ENCODE peak calls at places on chromosome 21, in ten cellular contexts. G, X, U, O, S, E, M, W, P and H are unnamed samples.

GRCh38 chr21:41171210-41171609 is 3.2 kb downstream of the BACE2 start:
- DNase-seq in E (peak; percentile 83), X (no peak), P (peak; percentile 12), G (no peak), S (no peak), U (no peak), O (peak; percentile 93), M (peak; percentile 68), W (no peak), H (no peak)

GRCh38 chr21:31276663-31277062 is 67.4 kb downstream of the TIAM1 start:
- DNase-seq in O (no peak), E (no peak), G (no peak), S (no peak), W (no peak), P (no peak), U (no peak), X (no peak), M (no peak), H (no peak)

GRCh38 chr21:38806942-38807284 is 1.2 kb downstream of the ETS2 start:
- DNase-seq in W (no peak), P (no peak), E (no peak), X (no peak), M (no peak), G (no peak), S (peak; percentile 49), O (peak; percentile 50), U (no peak), H (no peak)

GRCh38 chr21:36587388-36587787 is 107.5 kb upstream of the CLDN14 start:
- DNase-seq in S (peak; percentile 4), O (peak; percentile 95), W (no peak), E (no peak), M (no peak), G (no peak), X (peak; percentile 22), U (no peak), P (no peak), H (no peak)

GRCh38 chr21:28538987-28539622 is 453.6 kb downstream of the LTN1 start:
- DNase-seq in E (no peak), W (no peak), S (peak; percentile 96), O (peak; percentile 96), U (no peak), X (no peak), M (no peak), P (peak; percentile 24), G (no peak), H (no peak)

GRCh38 chr21:27827972-27828371 is 861.1 kb upstream of the ADAMTS5 start:
- DNase-seq in O (peak; percentile 43), W (no peak), X (no peak), U (no peak), S (no peak), G (no peak), M (no peak), E (no peak), P (no peak), H (no peak)

GRCh38 chr21:42691901-42692559 is 38.6 kb downstream of the PDE9A start:
- DNase-seq in U (no peak), M (no peak), E (no peak), S (no peak), X (no peak), G (no peak), O (no peak), W (no peak), P (no peak), H (no peak)

GRCh38 chr21:36330904-36331303 is 10.9 kb downstream of the MORC3 start:
- DNase-seq in P (peak; percentile 73), W (peak; percentile 22), S (peak; percentile 60), M (peak; percentile 21), G (peak; percentile 52), O (peak; percentile 62), X (peak; percentile 53), U (peak; percentile 37), E (no peak), H (no peak)

GRCh38 chr21:41885341-41886024 is 6.3 kb upstream of the PRDM15 start:
- DNase-seq in P (no peak), U (no peak), X (no peak), W (no peak), O (no peak), S (peak; percentile 53), G (no peak), M (no peak), E (no peak), H (no peak)

GRCh38 chr21:40685121-40685630 is 161.8 kb downstream of the DSCAM start:
- DNase-seq in M (no peak), U (no peak), X (no peak), S (no peak), G (no peak), P (no peak), W (no peak), E (no peak), O (no peak), H (no peak)

GRCh38 chr21:29430581-29430980 is 131.9 kb downstream of the BACH1 start:
- DNase-seq in W (no peak), S (no peak), O (no peak), U (no peak), P (no peak), M (no peak), X (no peak), E (no peak), G (no peak), H (no peak)

GRCh38 chr21:17343055-17343454 is 169.8 kb upstream of the CXADR start:
- DNase-seq in U (no peak), M (no peak), W (no peak), O (peak; percentile 17), X (peak; percentile 14), S (peak; percentile 13), P (peak; percentile 4), G (no peak), E (no peak), H (no peak)

GRCh38 chr21:39141502-39141901 is 41.7 kb downstream of the PSMG1 start:
- DNase-seq in S (peak; percentile 73), U (no peak), X (no peak), P (peak; percentile 20), G (peak; percentile 41), W (no peak), O (no peak), M (no peak), E (no peak), H (no peak)

GRCh38 chr21:25647632-25648031 is 8.6 kb downstream of the JAM2 start:
- DNase-seq in O (no peak), M (no peak), P (no peak), W (no peak), G (no peak), U (no peak), S (no peak), X (no peak), E (no peak), H (no peak)

GRCh38 chr21:35390013-35390776 is 341.1 kb upstream of the RUNX1 start:
- DNase-seq in X (peak; percentile 22), G (no peak), U (no peak), M (peak; percentile 9), W (no peak), E (no peak), S (peak; percentile 79), O (peak; percentile 50), P (peak; percentile 44), H (no peak)

GRCh38 chr21:26091480-26092018 is 79.0 kb downstream of the APP start:
- DNase-seq in O (peak; percentile 18), W (no peak), G (no peak), X (no peak), U (no peak), P (no peak), E (no peak), S (no peak), M (no peak), H (no peak)

DNA sequence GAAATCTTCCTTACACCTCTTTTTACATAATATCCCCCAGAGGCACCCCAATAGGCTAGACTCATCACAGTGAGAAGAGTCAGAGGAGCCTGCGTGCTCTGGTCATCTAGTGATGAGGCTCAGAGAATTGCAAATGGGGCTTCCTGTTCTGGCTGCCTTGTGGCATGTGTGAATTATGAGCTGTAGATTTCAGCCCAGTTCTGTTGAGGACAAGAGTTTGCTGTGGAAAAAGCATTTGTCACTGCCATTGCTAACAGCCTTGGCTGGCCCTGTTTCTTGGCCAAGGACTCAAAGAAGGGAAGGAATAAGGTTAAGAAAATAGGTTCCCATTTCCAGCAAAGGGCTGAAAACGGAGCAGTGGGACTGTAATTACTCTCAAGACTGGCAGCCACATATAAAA is 30.7 kb downstream of the MRAP start:
- DNase-seq in O (no peak), X (no peak), P (peak; percentile 18), U (no peak), E (no peak), G (no peak), M (no peak), S (peak; percentile 53), W (no peak), H (no peak)
- H3K36me3 ChIP-seq in O (peaks cover 87% of the 10 kb centered on the region), X (no peaks in the 10 kb centered on the region), P (peaks cover 20% of the 10 kb centered on the region), U (no peaks in the 10 kb centered on the region), E (peaks cover 14% of the 10 kb centered on the region), G (peaks cover 7% of the 10 kb centered on the region), M (peaks cover 24% of the 10 kb centered on the region), S (peaks cover 37% of the 10 kb centered on the region), W (peaks cover 41% of the 10 kb centered on the region), H (peaks cover 24% of the 10 kb centered on the region)

DNA sequence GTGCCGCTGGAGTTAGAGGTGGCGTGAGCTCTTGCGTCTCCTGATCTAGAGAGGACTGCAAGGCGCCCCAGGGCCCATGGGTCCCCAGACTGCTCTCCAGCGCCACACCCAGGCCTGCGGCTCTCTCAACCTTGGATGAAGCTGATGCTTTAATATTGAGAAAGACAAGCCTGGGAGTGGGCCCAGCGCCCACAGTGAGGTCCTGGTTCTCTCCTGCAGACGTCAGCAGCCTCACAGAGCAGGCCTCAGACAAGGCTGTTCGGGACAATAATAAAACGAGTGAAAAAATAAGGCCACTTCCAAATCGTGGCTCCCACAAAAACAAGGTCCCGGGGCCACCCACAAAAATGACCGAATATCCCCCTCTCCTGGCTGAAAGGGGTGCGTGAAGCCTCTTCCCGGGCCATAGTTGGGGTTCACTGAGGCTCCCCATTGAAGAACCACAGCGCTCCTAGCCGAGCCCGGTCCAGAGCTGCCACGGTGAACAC is 6.0 kb upstream of the DNMT3L start:
- DNase-seq in O (peak; percentile 6), S (no peak), E (no peak), W (no peak), M (no peak), G (no peak), X (no peak), U (no peak), P (no peak), H (peak; percentile 55)
- TF ChIP-seq CTCF in O (no peak), S (peak; percentile 3), E (no peak), W (peak; percentile 16), M (no peak), G (no peak), X (no peak), U (no peak), P (no peak), H (peak; percentile 48)

GRCh38 chr21:34130598-34130985 is 57.2 kb downstream of the MRPS6 start:
- DNase-seq in O (no peak), P (no peak), S (no peak), E (no peak), M (no peak), U (no peak), X (no peak), W (no peak), G (no peak), H (no peak)
- H3K36me3 ChIP-seq in O (peaks cover 34% of the 10 kb centered on the region), P (peaks cover under 1% of the 10 kb centered on the region), S (peaks cover 6% of the 10 kb centered on the region), E (no peaks in the 10 kb centered on the region), M (peaks cover 6% of the 10 kb centered on the region), U (no peaks in the 10 kb centered on the region), X (no peaks in the 10 kb centered on the region), W (peaks cover 4% of the 10 kb centered on the region), G (peaks cover 4% of the 10 kb centered on the region), H (peaks cover 18% of the 10 kb centered on the region)

DNA sequence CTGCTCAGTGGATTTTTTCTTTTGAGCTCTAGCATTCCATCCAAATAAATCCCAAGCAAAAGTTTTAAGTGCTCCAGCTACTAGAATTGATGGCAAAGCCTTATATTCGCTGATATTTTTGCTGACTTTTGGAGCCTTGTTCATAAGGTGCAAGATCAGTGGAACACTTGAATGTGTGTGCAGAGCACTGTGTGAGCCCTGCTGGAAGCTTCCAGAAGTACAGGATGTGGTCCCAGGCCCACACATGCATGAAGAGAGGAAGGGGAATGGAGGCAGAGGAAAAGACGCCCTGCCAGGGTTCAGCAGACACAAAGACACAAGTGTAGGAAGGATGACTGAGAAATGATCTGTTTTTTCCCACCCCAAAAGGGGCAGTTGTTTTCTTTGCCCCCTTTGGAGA is 169.4 kb downstream of the KCNJ6 start:
- DNase-seq in M (no peak), U (no peak), P (no peak), W (no peak), E (no peak), X (no peak), O (no peak), S (no peak), G (no peak), H (no peak)
- TF ChIP-seq CTCF in M (no peak), U (no peak), P (peak; percentile 10), W (no peak), E (no peak), X (no peak), O (peak; percentile 8), S (no peak), G (no peak), H (no peak)